ENCODE peak calls at places on chromosomes 12 and 14, in six cellular contexts. P is stomach; E is lower leg skin; S is CD4-positive, alpha-beta T cell; O is fibroblast of pulmonary artery; B is activated B cell treated with CpG ODN at 0.5 μM for 24 hours. C is an unnamed sample.

GRCh38 chr14:63157195-63157594 is 47.0 kb upstream of the RHOJ start:
- DNase-seq in P (no peak), E (no peak), S (no peak), O (no peak), B (no peak), C (no peak)

GRCh38 chr12:1837541-1838206 is 17.3 kb downstream of the LRTM2 start:
- DNase-seq in P (no peak), E (no peak), S (no peak), O (peak; percentile 13), B (no peak), C (no peak)

GRCh38 chr12:51817027-51817953 is 31.2 kb downstream of the FIGNL2 start:
- DNase-seq in P (no peak), E (no peak), S (no peak), O (no peak), B (no peak), C (no peak)

GRCh38 chr12:53949631-53950440 is 4.9 kb upstream of the HOXC12 start:
- DNase-seq in P (no peak), E (no peak), S (no peak), O (no peak), B (no peak), C (no peak)

GRCh38 chr12:75628916-75629315 is 117.5 kb upstream of the KRR1 start:
- DNase-seq in P (peak; percentile 28), E (no peak), S (no peak), O (no peak), B (no peak), C (no peak)

GRCh38 chr12:108804361-108804949 is 52.9 kb downstream of the SSH1 start:
- DNase-seq in P (no peak), E (no peak), S (no peak), O (peak; percentile 95), B (no peak), C (no peak)

GRCh38 chr12:112419269-112420133 is 754 bp downstream of the PTPN11 start:
- DNase-seq in P (peak; percentile 64), E (peak; percentile 66), S (peak; percentile 17), O (peak; percentile 89), B (no peak), C (peak; percentile 34)

GRCh38 chr12:112978163-112979081 is at the start of gene OAS2:
- DNase-seq in P (peak; percentile 80), E (peak; percentile 60), S (peak; percentile 56), O (peak; percentile 53), B (peak; percentile 51), C (no peak)

GRCh38 chr14:96584199-96584906 is 82.2 kb downstream of the PAPOLA start:
- DNase-seq in P (no peak), E (peak; percentile 11), S (no peak), O (peak; percentile 10), B (no peak), C (peak; percentile 53)

GRCh38 chr14:52272375-52272774 is 4.9 kb downstream of the PTGDR start:
- DNase-seq in P (no peak), E (no peak), S (no peak), O (peak; percentile 53), B (no peak), C (no peak)

GRCh38 chr12:48997719-48998496 is 1.3 kb downstream of the DDN start:
- DNase-seq in P (peak; percentile 40), E (no peak), S (no peak), O (no peak), B (peak; percentile 68), C (no peak)

GRCh38 chr14:106419432-106419831 is 893.0 kb downstream of the TMEM121 start:
- DNase-seq in P (no peak), E (no peak), S (no peak), O (no peak), B (no peak), C (no peak)

GRCh38 chr14:99273724-99274345 is 1.8 kb upstream of the BCL11B start:
- DNase-seq in P (peak; percentile 8), E (no peak), S (no peak), O (no peak), B (no peak), C (no peak)

GRCh38 chr14:26984318-26985177 is 386.7 kb upstream of the NOVA1 start:
- DNase-seq in P (peak; percentile 62), E (peak; percentile 49), S (no peak), O (peak; percentile 91), B (no peak), C (peak; percentile 55)

GRCh38 chr12:52929538-52929937 is 19.4 kb upstream of the KRT18 start:
- DNase-seq in P (no peak), E (no peak), S (no peak), O (no peak), B (no peak), C (no peak)

GRCh38 chr12:65778268-65779090 is 45.8 kb upstream of the HMGA2 start:
- DNase-seq in P (no peak), E (no peak), S (no peak), O (peak; percentile 44), B (no peak), C (no peak)

GRCh38 chr14:104392396-104393198 is 187.0 kb upstream of the C14orf180 start:
- DNase-seq in P (no peak), E (no peak), S (no peak), O (no peak), B (no peak), C (no peak)

GRCh38 chr14:104390221-104390931 is 189.2 kb upstream of the C14orf180 start:
- DNase-seq in P (no peak), E (no peak), S (no peak), O (no peak), B (no peak), C (no peak)

GRCh38 chr14:104393199-104393897 is 186.2 kb upstream of the C14orf180 start:
- DNase-seq in P (peak; percentile 21), E (no peak), S (no peak), O (no peak), B (no peak), C (no peak)

GRCh38 chr14:104390941-104391901 is 188.3 kb upstream of the C14orf180 start:
- DNase-seq in P (peak; percentile 22), E (no peak), S (no peak), O (no peak), B (no peak), C (no peak)

GRCh38 chr14:104392001-104392395 is 187.6 kb upstream of the C14orf180 start:
- DNase-seq in P (no peak), E (no peak), S (no peak), O (no peak), B (no peak), C (no peak)
- TF ChIP-seq CTCF in P (no peak), E (no peak), S (no peak), O (no peak), B (no peak), C (no peak)

GRCh38 chr12:117854339-117855012 is 114.3 kb downstream of the KSR2 start:
- DNase-seq in P (peak; percentile 62), E (no peak), S (no peak), O (peak; percentile 54), B (no peak), C (no peak)
- TF ChIP-seq CTCF in P (peak; percentile 29), E (no peak), S (peak; percentile 20), O (peak; percentile 70), B (no peak), C (peak; percentile 70)

DNA sequence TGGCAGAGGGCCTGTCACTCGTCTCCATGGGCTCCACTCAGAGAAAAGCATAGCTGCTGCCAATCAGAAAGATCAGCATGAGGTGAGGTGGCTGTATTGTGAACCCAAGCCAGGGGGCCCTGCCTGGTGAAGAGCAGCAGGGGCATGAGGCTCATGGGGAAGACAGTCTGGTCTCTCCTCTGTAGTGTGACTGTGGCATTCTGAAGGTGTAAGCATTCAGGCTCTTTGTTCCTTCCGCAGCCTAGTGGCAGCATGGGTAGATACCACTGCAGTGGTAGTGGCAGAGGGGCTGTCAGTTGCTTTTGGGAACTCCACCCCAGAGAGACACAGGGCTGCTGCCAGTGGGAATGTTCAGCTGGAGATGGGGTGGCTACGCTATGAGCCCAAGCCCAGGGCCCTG is 5.1 kb upstream of the CLEC4D start:
- DNase-seq in P (no peak), E (no peak), S (no peak), O (no peak), B (no peak), C (no peak)
- TF ChIP-seq CTCF in P (no peak), E (no peak), S (no peak), O (no peak), B (no peak), C (no peak)

DNA sequence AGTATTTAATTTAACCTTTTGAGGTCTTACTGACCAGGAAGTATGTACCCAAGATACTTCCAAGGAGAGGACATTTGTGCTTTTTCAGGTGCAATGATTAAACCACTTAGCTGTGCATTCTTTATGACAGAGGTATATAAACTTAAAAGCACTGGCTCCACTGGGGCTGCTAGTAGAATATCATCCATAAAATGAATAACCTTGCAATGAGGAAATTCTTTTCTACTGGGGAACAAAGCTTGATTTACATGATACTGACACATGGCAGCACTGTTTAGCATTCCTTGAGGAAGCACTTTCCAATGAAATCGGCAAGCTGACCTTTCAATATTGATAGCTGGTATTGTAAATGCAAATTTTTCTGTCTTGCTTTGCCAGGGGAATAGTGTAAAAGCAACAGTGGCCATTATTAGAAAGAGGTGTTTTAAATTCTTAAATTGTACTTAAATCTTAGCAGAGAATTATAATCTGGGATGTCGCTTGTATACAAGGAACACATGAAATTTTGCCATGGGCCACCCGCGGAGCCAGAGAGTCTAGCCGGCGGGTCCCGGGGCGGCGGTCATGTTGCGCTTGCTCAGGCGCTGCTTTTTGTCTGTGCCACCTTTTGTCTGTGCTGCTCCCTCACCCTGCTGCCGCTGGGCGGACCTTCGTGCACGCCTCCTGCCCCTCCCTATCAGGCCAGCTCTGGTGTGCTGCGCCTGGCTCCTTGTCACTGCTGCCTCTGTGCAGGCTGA is 20.9 kb upstream of the BLTP3B start:
- DNase-seq in P (peak; percentile 88), E (peak; percentile 65), S (peak; percentile 56), O (peak; percentile 51), B (peak; percentile 42), C (peak; percentile 50)
- TF ChIP-seq CTCF in P (no peak), E (no peak), S (no peak), O (no peak), B (no peak), C (no peak)

DNA sequence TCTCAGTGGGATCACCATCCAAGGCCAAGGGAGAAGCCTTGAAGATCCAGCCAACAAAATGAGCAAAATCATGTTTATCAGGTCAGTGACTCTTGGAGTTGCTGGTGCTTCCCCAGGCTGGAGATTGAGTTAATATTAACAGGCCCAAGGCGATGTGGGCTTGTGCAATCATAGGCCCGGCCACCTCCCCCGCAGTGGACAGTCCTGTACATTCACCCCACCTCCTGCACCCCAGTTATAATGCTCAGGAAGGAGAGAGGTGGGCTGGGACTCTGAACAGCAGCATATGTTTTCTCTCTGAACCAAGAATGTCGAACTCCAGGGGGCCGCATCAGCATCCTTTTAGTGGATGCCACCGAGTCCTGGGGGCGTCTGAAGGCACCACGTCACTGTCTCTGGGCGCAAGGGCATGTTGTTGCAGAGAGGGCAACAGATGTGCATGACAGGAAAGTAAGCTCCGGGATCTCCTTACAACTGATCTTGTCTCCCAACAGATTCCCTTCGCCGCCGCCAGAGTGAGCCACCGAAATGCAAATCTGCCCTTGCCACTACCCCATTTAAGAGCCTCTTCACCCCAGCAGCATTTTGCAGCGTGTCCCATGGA is 32.2 kb upstream of the SERPINA6 start:
- DNase-seq in P (peak; percentile 60), E (no peak), S (no peak), O (peak; percentile 74), B (no peak), C (no peak)
- TF ChIP-seq CTCF in P (peak; percentile 46), E (no peak), S (no peak), O (peak; percentile 67), B (no peak), C (no peak)